ENCODE peak calls at places on chromosomes 1 and 21, in eight cellular contexts. One of them, this sample, is unnamed.

GRCh38 chr1:48495166-48495565 is 23.2 kb upstream of the SPATA6 start:
- DNase-seq in Calu3: no peak
- DNase-seq in left ventricle myocardium inferior: no peak
- DNase-seq in NCI-H1436 treated with DMSO at 0.1 percent for 48 hours: no peak
- DNase-seq in NCI-H2029 treated with DMSO at 0.1 percent for 48 hours: no peak
- DNase-seq in amygdala: no peak
- DNase-seq in cardiac fibroblast: no peak
- DNase-seq in ACHN: no peak
- DNase-seq in this sample: no peak

GRCh38 chr1:63051886-63052285 is 268.0 kb downstream of the ATG4C start:
- DNase-seq in Calu3: no peak
- DNase-seq in left ventricle myocardium inferior: no peak
- DNase-seq in NCI-H1436 treated with DMSO at 0.1 percent for 48 hours: no peak
- DNase-seq in NCI-H2029 treated with DMSO at 0.1 percent for 48 hours: no peak
- DNase-seq in amygdala: no peak
- DNase-seq in cardiac fibroblast: no peak
- DNase-seq in ACHN: peak
- DNase-seq in this sample: no peak

GRCh38 chr1:201050515-201051277 is 27.2 kb upstream of the KIF21B start:
- DNase-seq in Calu3: no peak
- DNase-seq in left ventricle myocardium inferior: no peak
- DNase-seq in NCI-H1436 treated with DMSO at 0.1 percent for 48 hours: no peak
- DNase-seq in NCI-H2029 treated with DMSO at 0.1 percent for 48 hours: no peak
- DNase-seq in amygdala: no peak
- DNase-seq in cardiac fibroblast: peak
- DNase-seq in ACHN: no peak
- DNase-seq in this sample: no peak

GRCh38 chr1:21823980-21824702 is 12.1 kb downstream of the LDLRAD2 start:
- DNase-seq in Calu3: no peak
- DNase-seq in left ventricle myocardium inferior: no peak
- DNase-seq in NCI-H1436 treated with DMSO at 0.1 percent for 48 hours: no peak
- DNase-seq in NCI-H2029 treated with DMSO at 0.1 percent for 48 hours: no peak
- DNase-seq in amygdala: no peak
- DNase-seq in cardiac fibroblast: no peak
- DNase-seq in ACHN: no peak
- DNase-seq in this sample: no peak

GRCh38 chr21:14290584-14290983 is 74.6 kb downstream of the RBM11 start:
- DNase-seq in Calu3: no peak
- DNase-seq in left ventricle myocardium inferior: no peak
- DNase-seq in NCI-H1436 treated with DMSO at 0.1 percent for 48 hours: no peak
- DNase-seq in NCI-H2029 treated with DMSO at 0.1 percent for 48 hours: no peak
- DNase-seq in amygdala: no peak
- DNase-seq in cardiac fibroblast: no peak
- DNase-seq in ACHN: no peak
- DNase-seq in this sample: no peak

GRCh38 chr1:109769335-109770078 is 5.8 kb upstream of the EPS8L3 start:
- DNase-seq in Calu3: no peak
- DNase-seq in left ventricle myocardium inferior: peak
- DNase-seq in NCI-H1436 treated with DMSO at 0.1 percent for 48 hours: no peak
- DNase-seq in NCI-H2029 treated with DMSO at 0.1 percent for 48 hours: no peak
- DNase-seq in amygdala: no peak
- DNase-seq in cardiac fibroblast: peak
- DNase-seq in ACHN: peak
- DNase-seq in this sample: no peak

GRCh38 chr1:150537732-150538684 is 11.2 kb upstream of the ADAMTSL4 start:
- DNase-seq in Calu3: no peak
- DNase-seq in left ventricle myocardium inferior: peak
- DNase-seq in NCI-H1436 treated with DMSO at 0.1 percent for 48 hours: no peak
- DNase-seq in NCI-H2029 treated with DMSO at 0.1 percent for 48 hours: no peak
- DNase-seq in amygdala: no peak
- DNase-seq in cardiac fibroblast: peak
- DNase-seq in ACHN: peak
- DNase-seq in this sample: no peak

GRCh38 chr1:93588955-93589354 is 92.7 kb downstream of the BCAR3 start:
- DNase-seq in Calu3: no peak
- DNase-seq in left ventricle myocardium inferior: no peak
- DNase-seq in NCI-H1436 treated with DMSO at 0.1 percent for 48 hours: no peak
- DNase-seq in NCI-H2029 treated with DMSO at 0.1 percent for 48 hours: no peak
- DNase-seq in amygdala: no peak
- DNase-seq in cardiac fibroblast: no peak
- DNase-seq in ACHN: no peak
- DNase-seq in this sample: no peak

GRCh38 chr1:229891227-229891626 is 175.8 kb upstream of the GALNT2 start:
- DNase-seq in Calu3: no peak
- DNase-seq in left ventricle myocardium inferior: no peak
- DNase-seq in NCI-H1436 treated with DMSO at 0.1 percent for 48 hours: no peak
- DNase-seq in NCI-H2029 treated with DMSO at 0.1 percent for 48 hours: no peak
- DNase-seq in amygdala: no peak
- DNase-seq in cardiac fibroblast: no peak
- DNase-seq in ACHN: no peak
- DNase-seq in this sample: no peak